ENCODE peak calls at places on chromosomes 7 and 10, in four cellular contexts. X is neural progenitor cell, F is IMR-90, N is endodermal cell. R is an unnamed sample. For H3K4me1, the result is how much of the 10 kb centered on the place peaks cover.

GRCh38 chr7:142332421-142332820 is 74.6 kb upstream of the PRSS58 start:
- DNase-seq in F (no peak), N (no peak), X (no peak), R (no peak)

GRCh38 chr7:150368884-150369739 is 490 bp downstream of the REPIN1 start:
- DNase-seq in X (peak), F (peak), N (peak), R (peak)

GRCh38 chr10:36462194-36462593 is 663.2 kb upstream of the ANKRD30A start:
- DNase-seq in F (peak), X (no peak), N (no peak), R (no peak)

GRCh38 chr7:50363327-50364060 is 59.0 kb downstream of the IKZF1 start:
- DNase-seq in X (no peak), F (no peak), N (no peak), R (no peak)

GRCh38 chr10:23525406-23525805 is 86.5 kb downstream of the OTUD1 start:
- DNase-seq in F (peak), X (no peak), N (no peak), R (no peak)

GRCh38 chr10:91380873-91381561 is 29.1 kb upstream of the HECTD2 start:
- DNase-seq in F (no peak), X (peak), N (no peak), R (no peak)

GRCh38 chr10:62760401-62760800 is 44.1 kb upstream of the ADO start:
- DNase-seq in F (no peak), N (no peak), X (peak), R (no peak)

GRCh38 chr7:33399528-33400213 is 270.3 kb downstream of the BBS9 start:
- DNase-seq in N (no peak), X (no peak), F (no peak), R (no peak)

GRCh38 chr10:84308021-84308420 is 20.4 kb upstream of the CCSER2 start:
- DNase-seq in N (no peak), X (no peak), F (peak), R (no peak)

GRCh38 chr7:42144253-42145002 is 92.6 kb downstream of the GLI3 start:
- DNase-seq in N (no peak), F (peak), X (no peak), R (no peak)

GRCh38 chr10:50275650-50276235 is 24.4 kb upstream of the ASAH2 start:
- DNase-seq in F (peak), X (peak), N (peak), R (no peak)

GRCh38 chr10:1448252-1448901 is 288.9 kb downstream of the ADARB2 start:
- DNase-seq in F (no peak), N (no peak), X (no peak), R (no peak)

GRCh38 chr10:28663576-28664368 is 13.5 kb upstream of the BAMBI start:
- DNase-seq in N (peak), X (peak), F (peak), R (peak)

GRCh38 chr10:3074145-3074665 is 6.9 kb downstream of the PFKP start:
- DNase-seq in F (peak), N (no peak), X (no peak), R (no peak)

GRCh38 chr7:90401989-90402388 is 1.3 kb upstream of the CLDN12 start:
- DNase-seq in N (no peak), X (no peak), F (peak), R (no peak)

GRCh38 chr7:79282882-79283602 is 170.4 kb downstream of the MAGI2 start:
- DNase-seq in N (no peak), X (no peak), F (peak), R (no peak)

GRCh38 chr10:6579193-6579903 is 728 bp downstream of the PRKCQ start:
- DNase-seq in F (no peak), X (peak), N (peak), R (no peak)

GRCh38 chr10:44937201-44938005 is 22.2 kb upstream of the RASSF4 start:
- DNase-seq in F (peak), X (no peak), N (no peak), R (no peak)

GRCh38 chr10:53361281-53361680 is 588.7 kb upstream of the MBL2 start:
- DNase-seq in F (no peak), N (no peak), X (no peak), R (no peak)

GRCh38 chr7:36078816-36079360 is 74.2 kb upstream of the EEPD1 start:
- DNase-seq in F (no peak), N (peak), X (no peak), R (no peak)

GRCh38 chr10:95353123-95353522 is 62.3 kb upstream of the PDLIM1 start:
- DNase-seq in N (no peak), F (no peak), X (no peak), R (no peak)

GRCh38 chr10:95350212-95350829 is 59.5 kb upstream of the PDLIM1 start:
- DNase-seq in F (peak), X (no peak), N (no peak), R (no peak)

GRCh38 chr10:95354130-95354529 is 63.3 kb upstream of the PDLIM1 start:
- DNase-seq in X (no peak), N (no peak), F (no peak), R (no peak)

GRCh38 chr10:95350830-95351228 is 60.0 kb upstream of the PDLIM1 start:
- DNase-seq in F (no peak), X (no peak), N (no peak), R (peak)

GRCh38 chr10:95352684-95353083 is 61.9 kb upstream of the PDLIM1 start:
- DNase-seq in F (no peak), N (no peak), X (no peak), R (no peak)
- H3K4me1 ChIP-seq in F (under half), N (under half), X (under half), R (under half)

GRCh38 chr10:122375761-122376160 is 1.3 kb downstream of the PLEKHA1 start:
- DNase-seq in F (no peak), N (no peak), X (no peak), R (no peak)

GRCh38 chr10:122376364-122376961 is 2.0 kb downstream of the PLEKHA1 start:
- DNase-seq in X (no peak), F (no peak), N (no peak), R (no peak)

GRCh38 chr10:122373713-122374112 is 795 bp upstream of the PLEKHA1 start:
- DNase-seq in N (no peak), F (peak), X (no peak), R (no peak)

GRCh38 chr10:122374246-122374858 is at the start of gene PLEKHA1:
- DNase-seq in F (peak), N (peak), X (peak), R (peak)

DNA sequence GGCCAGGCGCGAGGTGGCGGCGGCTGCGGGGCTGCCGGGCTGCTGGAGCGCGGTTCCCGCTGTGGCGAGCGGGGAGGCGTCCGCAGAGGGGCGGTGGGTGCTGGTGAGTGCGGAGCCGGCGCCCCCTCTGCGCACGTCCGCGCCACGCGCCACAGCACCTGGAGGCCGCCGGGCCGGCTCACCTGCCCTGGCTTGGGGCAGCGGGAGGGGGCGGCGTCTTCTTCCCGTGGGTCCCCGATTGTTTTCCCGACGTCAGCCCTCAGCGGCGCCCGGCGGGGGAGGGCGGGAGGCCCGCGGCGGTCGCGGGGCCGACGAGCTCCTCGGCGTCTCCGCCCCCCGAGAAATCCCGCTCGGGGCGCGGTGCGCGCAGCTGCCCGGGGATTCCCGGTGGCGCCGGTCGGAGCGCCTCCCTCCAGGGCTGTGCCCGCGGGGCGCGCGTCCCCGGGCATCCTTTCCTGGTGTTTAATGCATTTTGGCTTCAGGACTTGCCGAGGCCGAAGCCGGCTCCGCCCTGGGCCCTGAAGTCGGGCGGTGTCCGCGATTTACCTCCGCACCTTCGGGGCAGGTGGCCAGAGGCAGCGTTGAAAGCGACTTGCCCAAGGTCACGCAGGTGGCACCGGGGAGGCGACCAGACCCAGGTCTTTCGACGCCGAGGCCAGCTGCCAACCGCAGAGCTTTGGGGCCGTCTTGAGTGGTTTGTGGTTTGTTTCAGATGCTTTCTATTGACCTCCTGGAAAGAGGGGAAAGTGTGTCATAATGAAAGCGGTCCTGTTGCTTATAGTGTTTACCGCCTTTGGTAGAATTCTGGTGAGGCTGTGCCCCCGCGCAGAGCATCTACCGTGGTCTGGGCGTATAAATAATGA is 582 bp downstream of the PLEKHA1 start:
- DNase-seq in F (peak), X (peak), N (peak), R (peak)
- H3K9ac ChIP-seq in F (peak), X (peak), N (peak), R (peak)

GRCh38 chr10:132395704-132396494 is 1.1 kb upstream of the PWWP2B start:
- DNase-seq in X (peak), F (no peak), N (peak), R (peak)
- H3K4me1 ChIP-seq in X (under half), F (under half), N (under half), R (under half)

DNA sequence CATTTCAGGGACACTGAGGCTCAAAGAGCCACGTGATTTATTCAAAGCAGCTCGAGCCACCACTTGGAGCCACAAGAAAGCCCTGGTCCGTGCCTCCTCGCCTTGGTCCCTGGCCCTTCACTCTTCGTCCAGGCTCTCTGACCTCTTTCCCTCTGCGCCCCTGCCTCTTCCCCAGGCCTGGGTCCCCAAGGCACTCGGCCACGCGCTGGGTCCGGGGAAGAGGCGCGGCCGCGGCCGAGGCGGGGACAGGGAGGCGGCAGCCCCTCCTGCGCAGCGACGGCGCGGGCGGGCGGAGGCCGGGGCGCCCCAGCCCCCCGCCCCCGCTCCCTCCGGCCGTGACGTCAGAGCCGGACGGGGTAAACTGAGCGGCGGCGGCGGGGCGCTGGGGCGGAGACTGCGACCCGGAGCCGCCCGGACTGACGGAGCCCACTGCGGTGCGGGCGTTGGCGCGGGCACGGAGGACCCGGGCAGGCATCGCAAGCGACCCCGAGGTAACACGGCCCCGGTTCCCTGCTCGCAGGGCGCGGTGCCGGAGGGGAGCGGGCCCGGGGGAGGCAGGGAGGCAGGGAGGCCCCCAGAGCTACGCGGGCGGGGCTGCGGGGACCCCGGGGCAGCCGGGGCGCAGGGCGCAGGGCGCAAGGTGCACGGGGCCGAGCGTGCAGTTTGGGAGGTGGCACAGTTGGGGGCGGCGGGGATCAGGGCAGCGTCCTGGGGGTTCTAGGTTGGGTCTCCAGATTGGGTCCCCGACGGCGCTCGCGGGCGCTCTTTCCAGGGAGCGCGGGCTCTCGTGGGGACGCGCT is at the start of gene SLC18A2:
- DNase-seq in X (peak), F (no peak), N (peak), R (peak)
- H3K9ac ChIP-seq in X (no peak), F (no peak), N (no peak), R (no peak)

GRCh38 chr7:151691449-151691848 is 171.8 kb upstream of the RHEB start:
- DNase-seq in X (no peak), F (no peak), N (no peak), R (no peak)

GRCh38 chr7:151689196-151689971 is 169.7 kb upstream of the RHEB start:
- DNase-seq in N (no peak), F (no peak), X (no peak), R (peak)

GRCh38 chr7:151688236-151688780 is 168.6 kb upstream of the RHEB start:
- DNase-seq in N (no peak), X (no peak), F (no peak), R (peak)

GRCh38 chr7:151692721-151693120 is 173.0 kb upstream of the RHEB start:
- DNase-seq in X (no peak), N (peak), F (no peak), R (peak)

DNA sequence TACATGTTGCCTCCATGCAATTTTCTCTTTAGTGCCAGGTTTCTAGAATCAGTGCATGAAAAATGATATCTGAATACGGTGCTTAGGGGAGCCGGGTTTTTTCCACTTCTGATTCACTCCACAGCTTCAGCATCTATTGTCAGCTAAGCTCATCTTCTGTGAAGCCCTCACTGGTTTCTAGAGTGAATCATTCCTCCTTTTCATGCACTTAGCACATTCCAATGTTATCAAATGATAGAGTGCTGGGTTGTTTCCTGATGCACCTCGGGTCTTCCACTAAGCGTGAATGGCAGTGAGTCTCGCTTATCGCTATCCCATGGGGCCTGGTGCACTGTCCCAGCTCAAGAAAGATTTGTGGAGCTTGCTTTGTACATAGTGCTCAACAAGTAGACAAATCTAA is 170.9 kb upstream of the RHEB start:
- DNase-seq in N (no peak), X (no peak), F (peak), R (peak)
- H3K4me1 ChIP-seq in N (under half), X (under half), F (under half), R (under half)